ENCODE peak calls at places on chromosome 3, in eight cellular contexts. M, X, C, K, S, R, Z and Q are unnamed samples.

GRCh38 chr3:159604151-159604581 is 384.5 kb upstream of the IL12A start:
- DNase-seq in M (no peak), X (no peak), C (no peak), K (peak), S (no peak), R (no peak), Z (no peak), Q (no peak)

GRCh38 chr3:132659370-132660055 is at the start of gene ACAD11:
- DNase-seq in M (peak), X (peak), C (peak), K (peak), S (peak), R (peak), Z (peak), Q (peak)

GRCh38 chr3:112115161-112115739 is 17.8 kb downstream of the GCSAM start:
- DNase-seq in M (no peak), X (no peak), C (no peak), K (no peak), S (no peak), R (no peak), Z (no peak), Q (peak)

GRCh38 chr3:194446754-194447153 is 40.0 kb downstream of the ATP13A3 start:
- DNase-seq in M (no peak), X (no peak), C (no peak), K (no peak), S (no peak), R (no peak), Z (no peak), Q (no peak)

GRCh38 chr3:46607603-46608028 is 4.7 kb upstream of the FAM240A start:
- DNase-seq in M (no peak), X (no peak), C (no peak), K (peak), S (no peak), R (no peak), Z (no peak), Q (no peak)

GRCh38 chr3:99170867-99171517 is 269.5 kb upstream of the DCBLD2 start:
- DNase-seq in M (no peak), X (no peak), C (no peak), K (no peak), S (no peak), R (no peak), Z (no peak), Q (no peak)

GRCh38 chr3:12227833-12228232 is 61.0 kb upstream of the PPARG start:
- DNase-seq in M (no peak), X (no peak), C (no peak), K (peak), S (no peak), R (no peak), Z (no peak), Q (no peak)

GRCh38 chr3:128499724-128500275 is 6.8 kb upstream of the GATA2 start:
- DNase-seq in M (no peak), X (no peak), C (no peak), K (no peak), S (no peak), R (no peak), Z (no peak), Q (no peak)

GRCh38 chr3:56997675-56998074 is 62.8 kb upstream of the SPATA12 start:
- DNase-seq in M (no peak), X (no peak), C (no peak), K (peak), S (no peak), R (no peak), Z (no peak), Q (no peak)